ENCODE peak calls at places on chromosome 5, in nine cellular contexts. One of them, this sample, is unnamed.
A peak's percentile ranks its signal among the peaks of the same experiment; 100 is the strongest.

GRCh38 chr5:169850407-169850806 is 129.9 kb downstream of the INSYN2B start:
- DNase-seq in mammary epithelial cell: no peak
- DNase-seq in uterus: no peak
- DNase-seq in adrenal gland: no peak
- DNase-seq in SK-N-SH: no peak
- DNase-seq in esophagus squamous epithelium: no peak
- DNase-seq in body of pancreas: no peak
- DNase-seq in A549: peak; percentile 30
- DNase-seq in prostate gland: no peak
- DNase-seq in this sample: no peak

GRCh38 chr5:178249191-178249989 is 16.8 kb upstream of the PHYKPL start:
- DNase-seq in mammary epithelial cell: peak; percentile 76
- DNase-seq in uterus: no peak
- DNase-seq in adrenal gland: no peak
- DNase-seq in SK-N-SH: no peak
- DNase-seq in esophagus squamous epithelium: no peak
- DNase-seq in body of pancreas: no peak
- DNase-seq in A549: no peak
- DNase-seq in prostate gland: no peak
- DNase-seq in this sample: no peak

GRCh38 chr5:174235993-174236528 is 190.6 kb downstream of the NSG2 start:
- DNase-seq in mammary epithelial cell: no peak
- DNase-seq in uterus: no peak
- DNase-seq in adrenal gland: no peak
- DNase-seq in SK-N-SH: peak; percentile 70
- DNase-seq in esophagus squamous epithelium: no peak
- DNase-seq in body of pancreas: no peak
- DNase-seq in A549: no peak
- DNase-seq in prostate gland: no peak
- DNase-seq in this sample: no peak

GRCh38 chr5:71767661-71768060 is 48.6 kb downstream of the CARTPT start:
- DNase-seq in mammary epithelial cell: no peak
- DNase-seq in uterus: no peak
- DNase-seq in adrenal gland: no peak
- DNase-seq in SK-N-SH: no peak
- DNase-seq in esophagus squamous epithelium: no peak
- DNase-seq in body of pancreas: no peak
- DNase-seq in A549: no peak
- DNase-seq in prostate gland: no peak
- DNase-seq in this sample: no peak

GRCh38 chr5:142473038-142473437 is 148.2 kb upstream of the SPRY4 start:
- DNase-seq in mammary epithelial cell: no peak
- DNase-seq in uterus: no peak
- DNase-seq in adrenal gland: no peak
- DNase-seq in SK-N-SH: no peak
- DNase-seq in esophagus squamous epithelium: no peak
- DNase-seq in body of pancreas: no peak
- DNase-seq in A549: no peak
- DNase-seq in prostate gland: no peak
- DNase-seq in this sample: no peak

GRCh38 chr5:140630296-140630695 is 2.7 kb downstream of the CD14 start:
- DNase-seq in mammary epithelial cell: peak; percentile 51
- DNase-seq in uterus: no peak
- DNase-seq in adrenal gland: no peak
- DNase-seq in SK-N-SH: no peak
- DNase-seq in esophagus squamous epithelium: no peak
- DNase-seq in body of pancreas: no peak
- DNase-seq in A549: no peak
- DNase-seq in prostate gland: no peak
- DNase-seq in this sample: no peak

GRCh38 chr5:19927919-19928318 is 60.1 kb downstream of the CDH18 start:
- DNase-seq in mammary epithelial cell: no peak
- DNase-seq in uterus: no peak
- DNase-seq in adrenal gland: no peak
- DNase-seq in SK-N-SH: peak; percentile 4
- DNase-seq in esophagus squamous epithelium: no peak
- DNase-seq in body of pancreas: no peak
- DNase-seq in A549: no peak
- DNase-seq in prostate gland: no peak
- DNase-seq in this sample: no peak

GRCh38 chr5:156435101-156435500 is 108.1 kb downstream of the SGCD start:
- DNase-seq in mammary epithelial cell: no peak
- DNase-seq in uterus: no peak
- DNase-seq in adrenal gland: no peak
- DNase-seq in SK-N-SH: no peak
- DNase-seq in esophagus squamous epithelium: no peak
- DNase-seq in body of pancreas: no peak
- DNase-seq in A549: no peak
- DNase-seq in prostate gland: no peak
- DNase-seq in this sample: no peak

GRCh38 chr5:21802100-21802499 is 1051.0 kb downstream of the CDH12 start:
- DNase-seq in mammary epithelial cell: no peak
- DNase-seq in uterus: no peak
- DNase-seq in adrenal gland: no peak
- DNase-seq in SK-N-SH: no peak
- DNase-seq in esophagus squamous epithelium: no peak
- DNase-seq in body of pancreas: no peak
- DNase-seq in A549: no peak
- DNase-seq in prostate gland: no peak
- DNase-seq in this sample: no peak

GRCh38 chr5:168135897-168136296 is 155.5 kb upstream of the WWC1 start:
- DNase-seq in mammary epithelial cell: no peak
- DNase-seq in uterus: no peak
- DNase-seq in adrenal gland: no peak
- DNase-seq in SK-N-SH: no peak
- DNase-seq in esophagus squamous epithelium: no peak
- DNase-seq in body of pancreas: no peak
- DNase-seq in A549: no peak
- DNase-seq in prostate gland: no peak
- DNase-seq in this sample: no peak

GRCh38 chr5:111742595-111742994 is 14.4 kb downstream of the NREP start:
- DNase-seq in mammary epithelial cell: no peak
- DNase-seq in uterus: peak; percentile 56
- DNase-seq in adrenal gland: peak; percentile 33
- DNase-seq in SK-N-SH: no peak
- DNase-seq in esophagus squamous epithelium: no peak
- DNase-seq in body of pancreas: peak; percentile 16
- DNase-seq in A549: no peak
- DNase-seq in prostate gland: no peak
- DNase-seq in this sample: peak; percentile 16

GRCh38 chr5:56815657-56816545 is 552 bp downstream of the MAP3K1 start:
- DNase-seq in mammary epithelial cell: peak; percentile 31
- DNase-seq in uterus: peak; percentile 27
- DNase-seq in adrenal gland: peak; percentile 32
- DNase-seq in SK-N-SH: peak; percentile 62
- DNase-seq in esophagus squamous epithelium: no peak
- DNase-seq in body of pancreas: peak; percentile 35
- DNase-seq in A549: peak; percentile 41
- DNase-seq in prostate gland: peak; percentile 30
- DNase-seq in this sample: peak; percentile 41

GRCh38 chr5:106397700-106398099 is 1273.0 kb downstream of the EFNA5 start:
- DNase-seq in mammary epithelial cell: peak; percentile 98
- DNase-seq in uterus: no peak
- DNase-seq in adrenal gland: no peak
- DNase-seq in SK-N-SH: no peak
- DNase-seq in esophagus squamous epithelium: no peak
- DNase-seq in body of pancreas: no peak
- DNase-seq in A549: peak; percentile 55
- DNase-seq in prostate gland: no peak
- DNase-seq in this sample: no peak

GRCh38 chr5:96565843-96566242 is 96.3 kb upstream of the CAST start:
- DNase-seq in mammary epithelial cell: peak; percentile 76
- DNase-seq in uterus: no peak
- DNase-seq in adrenal gland: no peak
- DNase-seq in SK-N-SH: peak; percentile 33
- DNase-seq in esophagus squamous epithelium: no peak
- DNase-seq in body of pancreas: no peak
- DNase-seq in A549: peak; percentile 44
- DNase-seq in prostate gland: no peak
- DNase-seq in this sample: no peak
- H3K9me3 ChIP-seq in mammary epithelial cell: no peaks in the 10 kb centered on the region
- H3K9me3 ChIP-seq in uterus: no peaks in the 10 kb centered on the region
- H3K9me3 ChIP-seq in adrenal gland: no peaks in the 10 kb centered on the region
- H3K9me3 ChIP-seq in SK-N-SH: no peaks in the 10 kb centered on the region
- H3K9me3 ChIP-seq in esophagus squamous epithelium: no peaks in the 10 kb centered on the region
- H3K9me3 ChIP-seq in body of pancreas: no peaks in the 10 kb centered on the region
- H3K9me3 ChIP-seq in A549: no peaks in the 10 kb centered on the region
- H3K9me3 ChIP-seq in prostate gland: no peaks in the 10 kb centered on the region
- H3K9me3 ChIP-seq in this sample: no peaks in the 10 kb centered on the region

DNA sequence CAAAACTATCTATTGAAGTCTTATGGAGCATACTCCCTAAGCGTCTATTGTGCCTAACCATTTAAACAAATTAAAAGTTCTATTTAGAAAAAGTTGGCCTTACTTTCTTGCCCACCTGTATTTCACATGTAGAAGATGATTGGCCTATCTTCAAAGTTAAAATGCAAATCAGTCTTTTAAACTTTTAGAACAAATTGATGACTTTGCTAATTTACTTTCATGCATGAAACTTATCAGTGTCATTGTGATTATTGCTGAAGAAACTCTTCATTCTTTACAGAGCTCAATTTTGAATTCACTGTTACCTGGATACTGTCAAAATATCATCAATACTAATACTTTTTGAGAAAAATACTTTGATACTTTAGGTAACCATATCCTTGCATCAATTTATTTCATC is 216.1 kb downstream of the COX7C start:
- DNase-seq in mammary epithelial cell: no peak
- DNase-seq in uterus: no peak
- DNase-seq in adrenal gland: no peak
- DNase-seq in SK-N-SH: no peak
- DNase-seq in esophagus squamous epithelium: no peak
- DNase-seq in body of pancreas: no peak
- DNase-seq in A549: no peak
- DNase-seq in prostate gland: no peak
- DNase-seq in this sample: no peak
- H3K27ac ChIP-seq in mammary epithelial cell: no peak overlapping the region
- H3K27ac ChIP-seq in uterus: no peak overlapping the region
- H3K27ac ChIP-seq in adrenal gland: no peak overlapping the region
- H3K27ac ChIP-seq in SK-N-SH: no peak overlapping the region
- H3K27ac ChIP-seq in esophagus squamous epithelium: no peak overlapping the region
- H3K27ac ChIP-seq in body of pancreas: no peak overlapping the region
- H3K27ac ChIP-seq in A549: no peak overlapping the region
- H3K27ac ChIP-seq in prostate gland: no peak overlapping the region
- H3K27ac ChIP-seq in this sample: no peak overlapping the region

GRCh38 chr5:31271567-31271966 is 78.1 kb downstream of the CDH6 start:
- DNase-seq in mammary epithelial cell: no peak
- DNase-seq in uterus: no peak
- DNase-seq in adrenal gland: no peak
- DNase-seq in SK-N-SH: no peak
- DNase-seq in esophagus squamous epithelium: no peak
- DNase-seq in body of pancreas: no peak
- DNase-seq in A549: no peak
- DNase-seq in prostate gland: no peak
- DNase-seq in this sample: no peak

GRCh38 chr5:31269259-31269658 is 75.8 kb downstream of the CDH6 start:
- DNase-seq in mammary epithelial cell: no peak
- DNase-seq in uterus: no peak
- DNase-seq in adrenal gland: no peak
- DNase-seq in SK-N-SH: no peak
- DNase-seq in esophagus squamous epithelium: no peak
- DNase-seq in body of pancreas: no peak
- DNase-seq in A549: no peak
- DNase-seq in prostate gland: no peak
- DNase-seq in this sample: no peak

GRCh38 chr5:31273631-31274378 is 80.3 kb downstream of the CDH6 start:
- DNase-seq in mammary epithelial cell: no peak
- DNase-seq in uterus: no peak
- DNase-seq in adrenal gland: no peak
- DNase-seq in SK-N-SH: no peak
- DNase-seq in esophagus squamous epithelium: no peak
- DNase-seq in body of pancreas: no peak
- DNase-seq in A549: no peak
- DNase-seq in prostate gland: no peak
- DNase-seq in this sample: no peak

GRCh38 chr5:31273161-31273560 is 79.7 kb downstream of the CDH6 start:
- DNase-seq in mammary epithelial cell: no peak
- DNase-seq in uterus: no peak
- DNase-seq in adrenal gland: no peak
- DNase-seq in SK-N-SH: no peak
- DNase-seq in esophagus squamous epithelium: no peak
- DNase-seq in body of pancreas: no peak
- DNase-seq in A549: no peak
- DNase-seq in prostate gland: no peak
- DNase-seq in this sample: no peak

DNA sequence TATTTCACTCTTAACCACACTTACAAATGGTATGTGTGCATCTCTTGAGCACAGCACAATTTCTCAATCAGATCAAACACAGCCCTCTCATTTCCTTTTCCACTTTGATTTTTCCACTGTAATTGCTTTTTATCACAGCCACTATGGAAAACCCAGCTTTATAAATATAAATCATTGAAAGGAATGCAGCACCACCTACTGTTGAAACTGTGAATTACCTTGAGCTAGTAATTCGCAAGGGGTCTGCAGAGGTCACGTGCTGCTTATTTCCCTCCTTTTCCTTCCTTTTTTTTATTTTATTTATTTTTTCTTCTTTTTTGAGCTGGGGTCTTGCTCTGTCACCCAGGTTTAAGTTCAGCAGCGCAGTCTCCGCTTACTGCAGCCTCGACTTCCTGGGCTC is 76.9 kb downstream of the CDH6 start:
- DNase-seq in mammary epithelial cell: no peak
- DNase-seq in uterus: no peak
- DNase-seq in adrenal gland: no peak
- DNase-seq in SK-N-SH: peak; percentile 30
- DNase-seq in esophagus squamous epithelium: no peak
- DNase-seq in body of pancreas: no peak
- DNase-seq in A549: peak; percentile 15
- DNase-seq in prostate gland: no peak
- DNase-seq in this sample: no peak
- TF ChIP-seq CTCF in mammary epithelial cell: peak; percentile 51
- TF ChIP-seq CTCF in uterus: no peak
- TF ChIP-seq CTCF in adrenal gland: peak; percentile 68
- TF ChIP-seq CTCF in SK-N-SH: peak; percentile 66
- TF ChIP-seq CTCF in esophagus squamous epithelium: peak; percentile 24
- TF ChIP-seq CTCF in body of pancreas: no peak
- TF ChIP-seq CTCF in A549: peak; percentile 42
- TF ChIP-seq CTCF in prostate gland: peak; percentile 5
- TF ChIP-seq CTCF in this sample: peak; percentile 36

GRCh38 chr5:6683241-6683640 is 30.0 kb upstream of the TENT4A start:
- DNase-seq in mammary epithelial cell: no peak
- DNase-seq in uterus: no peak
- DNase-seq in adrenal gland: no peak
- DNase-seq in SK-N-SH: no peak
- DNase-seq in esophagus squamous epithelium: no peak
- DNase-seq in body of pancreas: no peak
- DNase-seq in A549: no peak
- DNase-seq in prostate gland: no peak
- DNase-seq in this sample: no peak
- H3K9me3 ChIP-seq in mammary epithelial cell: no peaks in the 10 kb centered on the region
- H3K9me3 ChIP-seq in uterus: no peaks in the 10 kb centered on the region
- H3K9me3 ChIP-seq in adrenal gland: no peaks in the 10 kb centered on the region
- H3K9me3 ChIP-seq in SK-N-SH: no peaks in the 10 kb centered on the region
- H3K9me3 ChIP-seq in esophagus squamous epithelium: no peaks in the 10 kb centered on the region
- H3K9me3 ChIP-seq in body of pancreas: no peaks in the 10 kb centered on the region
- H3K9me3 ChIP-seq in A549: no peaks in the 10 kb centered on the region
- H3K9me3 ChIP-seq in prostate gland: no peaks in the 10 kb centered on the region
- H3K9me3 ChIP-seq in this sample: no peaks in the 10 kb centered on the region

This sample was measured in psoas muscle.